ENCODE peak calls at places on chromosomes 16 and 17, in five cellular contexts. W, P, T, Z and I are unnamed samples.

GRCh38 chr17:40290629-40291296 is 3.1 kb downstream of the CDC6 start:
- DNase-seq in W (peak), P (peak), T (peak), Z (peak), I (peak)

GRCh38 chr16:75304521-75305363 is 53.3 kb upstream of the BCAR1 start:
- DNase-seq in W (peak), P (no peak), T (peak), Z (peak), I (peak)

GRCh38 chr16:12062343-12063003 is 85.9 kb downstream of the SNX29 start:
- DNase-seq in W (peak), P (no peak), T (peak), Z (peak), I (peak)

GRCh38 chr17:81095608-81095888 is 60.6 kb downstream of the BAIAP2 start:
- DNase-seq in W (no peak), P (no peak), T (no peak), Z (no peak), I (no peak)

GRCh38 chr17:58089111-58089510 is 5.9 kb downstream of the DYNLL2 start:
- DNase-seq in W (no peak), P (no peak), T (no peak), Z (no peak), I (no peak)

GRCh38 chr17:1413281-1413791 is 13.3 kb upstream of the YWHAE start:
- DNase-seq in W (peak), P (no peak), T (peak), Z (no peak), I (peak)

GRCh38 chr16:10088380-10088793 is 93.8 kb downstream of the GRIN2A start:
- DNase-seq in W (peak), P (no peak), T (no peak), Z (no peak), I (no peak)

GRCh38 chr16:9042943-9043680 is 48.3 kb upstream of the HAPSTR1 start:
- DNase-seq in W (peak), P (no peak), T (peak), Z (no peak), I (peak)

GRCh38 chr17:17303010-17303846 is at the start of gene NT5M:
- DNase-seq in W (peak), P (peak), T (peak), Z (peak), I (no peak)